ENCODE peak calls at places on chromosomes 3 and 15, in nine cellular contexts. B, G, P, H, M, N, F, Q and I are unnamed samples.

GRCh38 chr3:143311096-143311495 is 191.5 kb downstream of the CHST2 start:
- DNase-seq in B (no peak), G (no peak), P (no peak), H (no peak), M (no peak), N (no peak), F (no peak), Q (peak; percentile 73), I (no peak)

GRCh38 chr3:53579636-53580035 is 85.2 kb downstream of the CACNA1D start:
- DNase-seq in B (no peak), G (peak; percentile 21), P (no peak), H (no peak), M (no peak), N (no peak), F (no peak), Q (no peak), I (no peak)

GRCh38 chr3:4990061-4990460 is 10.8 kb downstream of the BHLHE40 start:
- DNase-seq in B (no peak), G (no peak), P (no peak), H (no peak), M (no peak), N (no peak), F (no peak), Q (no peak), I (no peak)

GRCh38 chr3:160448845-160449659 is 534 bp downstream of the TRIM59 start:
- DNase-seq in B (no peak), G (peak; percentile 72), P (peak; percentile 15), H (no peak), M (peak; percentile 49), N (no peak), F (peak; percentile 75), Q (peak; percentile 20), I (peak; percentile 46)

GRCh38 chr15:52529289-52529929 is 729 bp upstream of the MYO5A start:
- DNase-seq in B (no peak), G (no peak), P (no peak), H (no peak), M (peak; percentile 40), N (peak; percentile 19), F (peak; percentile 41), Q (peak; percentile 61), I (no peak)

GRCh38 chr3:126509565-126510322 is 7.8 kb downstream of the UROC1 start:
- DNase-seq in B (no peak), G (no peak), P (no peak), H (no peak), M (no peak), N (no peak), F (no peak), Q (no peak), I (no peak)

GRCh38 chr15:68739390-68740075 is 81.2 kb downstream of the ANP32A start:
- DNase-seq in B (no peak), G (no peak), P (no peak), H (no peak), M (no peak), N (no peak), F (peak; percentile 95), Q (no peak), I (no peak)

GRCh38 chr3:9399746-9400145 is 2.3 kb downstream of the SETD5 start:
- DNase-seq in B (no peak), G (peak; percentile 47), P (peak; percentile 93), H (peak; percentile 60), M (no peak), N (no peak), F (peak; percentile 79), Q (peak; percentile 95), I (peak; percentile 84)

GRCh38 chr15:96553006-96553405 is 222.5 kb downstream of the NR2F2 start:
- DNase-seq in B (no peak), G (no peak), P (peak; percentile 7), H (no peak), M (no peak), N (no peak), F (no peak), Q (no peak), I (peak; percentile 42)

GRCh38 chr3:17290894-17291293 is 406.1 kb downstream of the PLCL2 start:
- DNase-seq in B (no peak), G (no peak), P (no peak), H (no peak), M (no peak), N (no peak), F (no peak), Q (no peak), I (peak; percentile 86)

GRCh38 chr3:148513066-148513671 is 184.5 kb upstream of the AGTR1 start:
- DNase-seq in B (no peak), G (no peak), P (peak; percentile 3), H (no peak), M (no peak), N (no peak), F (no peak), Q (no peak), I (no peak)

GRCh38 chr15:39578851-39579486 is 1.9 kb upstream of the THBS1 start:
- DNase-seq in B (no peak), G (peak; percentile 33), P (peak; percentile 20), H (no peak), M (no peak), N (no peak), F (no peak), Q (no peak), I (no peak)

GRCh38 chr3:104102386-104102785 is 1264.3 kb upstream of the ALCAM start:
- DNase-seq in B (no peak), G (peak; percentile 55), P (peak; percentile 58), H (peak; percentile 19), M (no peak), N (no peak), F (peak; percentile 68), Q (peak; percentile 83), I (peak; percentile 64)

GRCh38 chr3:159829056-159829995 is 159.3 kb upstream of the IL12A start:
- DNase-seq in B (no peak), G (no peak), P (peak; percentile 76), H (no peak), M (no peak), N (no peak), F (peak; percentile 83), Q (peak; percentile 94), I (peak; percentile 99)

GRCh38 chr3:144622845-144623244 is 651.2 kb downstream of the DIPK2A start:
- DNase-seq in B (no peak), G (no peak), P (no peak), H (no peak), M (no peak), N (no peak), F (no peak), Q (no peak), I (no peak)

GRCh38 chr3:124522226-124522625 is 208.0 kb upstream of the UMPS start:
- DNase-seq in B (no peak), G (no peak), P (no peak), H (no peak), M (no peak), N (no peak), F (no peak), Q (no peak), I (no peak)

GRCh38 chr15:62870216-62870615 is 172.3 kb upstream of the TPM1 start:
- DNase-seq in B (no peak), G (no peak), P (no peak), H (no peak), M (no peak), N (no peak), F (no peak), Q (no peak), I (no peak)

GRCh38 chr3:143163562-143163961 is 44.0 kb downstream of the CHST2 start:
- DNase-seq in B (no peak), G (no peak), P (no peak), H (no peak), M (no peak), N (no peak), F (peak; percentile 14), Q (no peak), I (no peak)

GRCh38 chr3:65833761-65834505 is 204.8 kb downstream of the MAGI1 start:
- DNase-seq in B (no peak), G (no peak), P (peak; percentile 63), H (no peak), M (no peak), N (no peak), F (no peak), Q (no peak), I (peak; percentile 55)

GRCh38 chr15:101309436-101310162 is 14.6 kb upstream of the SNRPA1 start:
- DNase-seq in B (no peak), G (no peak), P (no peak), H (no peak), M (no peak), N (no peak), F (no peak), Q (no peak), I (no peak)